ENCODE peak calls at places on chromosomes 12 and 14, in ten cellular contexts. One of them, this sample, is unnamed.

GRCh38 chr14:21070610-21071224 is 613 bp downstream of the ARHGEF40 start:
- DNase-seq in RWPE1: peak
- DNase-seq in AG10803: peak
- DNase-seq in IMR-90: peak
- DNase-seq in BE2C: peak
- DNase-seq in neural crest cell: peak
- DNase-seq in heart left ventricle: peak
- DNase-seq in lower leg skin: no peak
- DNase-seq in WERI-Rb-1: peak
- DNase-seq in CD8-positive, alpha-beta T cell: peak
- DNase-seq in this sample: peak

GRCh38 chr14:63504628-63505027 is 38.5 kb downstream of the PPP2R5E start:
- DNase-seq in WERI-Rb-1: no peak
- DNase-seq in BE2C: no peak
- DNase-seq in heart left ventricle: no peak
- DNase-seq in CD8-positive, alpha-beta T cell: no peak
- DNase-seq in RWPE1: no peak
- DNase-seq in lower leg skin: no peak
- DNase-seq in neural crest cell: no peak
- DNase-seq in AG10803: peak
- DNase-seq in IMR-90: peak
- DNase-seq in this sample: no peak

GRCh38 chr12:9792185-9792900 is 31.6 kb upstream of the CD69 start:
- DNase-seq in lower leg skin: no peak
- DNase-seq in AG10803: no peak
- DNase-seq in neural crest cell: no peak
- DNase-seq in IMR-90: no peak
- DNase-seq in heart left ventricle: no peak
- DNase-seq in WERI-Rb-1: no peak
- DNase-seq in RWPE1: no peak
- DNase-seq in BE2C: no peak
- DNase-seq in CD8-positive, alpha-beta T cell: no peak
- DNase-seq in this sample: no peak

GRCh38 chr14:30143617-30144016 is 216.0 kb upstream of the PRKD1 start:
- DNase-seq in lower leg skin: no peak
- DNase-seq in CD8-positive, alpha-beta T cell: no peak
- DNase-seq in WERI-Rb-1: no peak
- DNase-seq in RWPE1: no peak
- DNase-seq in heart left ventricle: no peak
- DNase-seq in AG10803: peak
- DNase-seq in neural crest cell: no peak
- DNase-seq in BE2C: no peak
- DNase-seq in IMR-90: peak
- DNase-seq in this sample: no peak

GRCh38 chr14:39406560-39406959 is 25.7 kb downstream of the FBXO33 start:
- DNase-seq in lower leg skin: no peak
- DNase-seq in WERI-Rb-1: no peak
- DNase-seq in AG10803: peak
- DNase-seq in heart left ventricle: no peak
- DNase-seq in neural crest cell: no peak
- DNase-seq in BE2C: no peak
- DNase-seq in IMR-90: no peak
- DNase-seq in RWPE1: no peak
- DNase-seq in CD8-positive, alpha-beta T cell: no peak
- DNase-seq in this sample: no peak

GRCh38 chr12:70919597-70920035 is 922 bp downstream of the PTPRR start:
- DNase-seq in neural crest cell: no peak
- DNase-seq in BE2C: peak
- DNase-seq in lower leg skin: no peak
- DNase-seq in WERI-Rb-1: no peak
- DNase-seq in IMR-90: no peak
- DNase-seq in AG10803: peak
- DNase-seq in heart left ventricle: no peak
- DNase-seq in CD8-positive, alpha-beta T cell: no peak
- DNase-seq in RWPE1: no peak
- DNase-seq in this sample: no peak

GRCh38 chr14:78933948-78934524 is 763.9 kb downstream of the NRXN3 start:
- DNase-seq in neural crest cell: peak
- DNase-seq in RWPE1: peak
- DNase-seq in AG10803: peak
- DNase-seq in heart left ventricle: no peak
- DNase-seq in lower leg skin: no peak
- DNase-seq in BE2C: no peak
- DNase-seq in WERI-Rb-1: no peak
- DNase-seq in IMR-90: peak
- DNase-seq in CD8-positive, alpha-beta T cell: no peak
- DNase-seq in this sample: no peak

GRCh38 chr14:101925152-101925551 is 39.2 kb upstream of the DYNC1H1 start:
- DNase-seq in RWPE1: no peak
- DNase-seq in IMR-90: no peak
- DNase-seq in lower leg skin: no peak
- DNase-seq in CD8-positive, alpha-beta T cell: no peak
- DNase-seq in BE2C: no peak
- DNase-seq in neural crest cell: no peak
- DNase-seq in AG10803: no peak
- DNase-seq in WERI-Rb-1: no peak
- DNase-seq in heart left ventricle: no peak
- DNase-seq in this sample: peak

GRCh38 chr14:77031680-77032482 is 3.4 kb upstream of the IRF2BPL start:
- DNase-seq in RWPE1: no peak
- DNase-seq in WERI-Rb-1: no peak
- DNase-seq in BE2C: no peak
- DNase-seq in IMR-90: peak
- DNase-seq in lower leg skin: no peak
- DNase-seq in AG10803: peak
- DNase-seq in CD8-positive, alpha-beta T cell: no peak
- DNase-seq in heart left ventricle: peak
- DNase-seq in neural crest cell: no peak
- DNase-seq in this sample: no peak

GRCh38 chr14:100369019-100369418 is 45.9 kb downstream of the SLC25A47 start:
- DNase-seq in AG10803: no peak
- DNase-seq in lower leg skin: no peak
- DNase-seq in RWPE1: no peak
- DNase-seq in BE2C: no peak
- DNase-seq in IMR-90: no peak
- DNase-seq in WERI-Rb-1: no peak
- DNase-seq in heart left ventricle: no peak
- DNase-seq in neural crest cell: no peak
- DNase-seq in CD8-positive, alpha-beta T cell: no peak
- DNase-seq in this sample: no peak

GRCh38 chr12:86787419-86787818 is 531.2 kb upstream of the MGAT4C start:
- DNase-seq in lower leg skin: no peak
- DNase-seq in WERI-Rb-1: no peak
- DNase-seq in RWPE1: no peak
- DNase-seq in CD8-positive, alpha-beta T cell: no peak
- DNase-seq in BE2C: no peak
- DNase-seq in heart left ventricle: no peak
- DNase-seq in neural crest cell: no peak
- DNase-seq in IMR-90: no peak
- DNase-seq in AG10803: no peak
- DNase-seq in this sample: no peak

GRCh38 chr14:35993512-35993960 is 167.4 kb downstream of the BRMS1L start:
- DNase-seq in AG10803: no peak
- DNase-seq in neural crest cell: no peak
- DNase-seq in heart left ventricle: no peak
- DNase-seq in CD8-positive, alpha-beta T cell: no peak
- DNase-seq in lower leg skin: no peak
- DNase-seq in BE2C: no peak
- DNase-seq in IMR-90: no peak
- DNase-seq in WERI-Rb-1: no peak
- DNase-seq in RWPE1: no peak
- DNase-seq in this sample: no peak

GRCh38 chr14:75702107-75702506 is 41.1 kb downstream of the TTLL5 start:
- DNase-seq in neural crest cell: no peak
- DNase-seq in BE2C: no peak
- DNase-seq in WERI-Rb-1: no peak
- DNase-seq in heart left ventricle: no peak
- DNase-seq in CD8-positive, alpha-beta T cell: no peak
- DNase-seq in IMR-90: no peak
- DNase-seq in AG10803: no peak
- DNase-seq in lower leg skin: no peak
- DNase-seq in RWPE1: no peak
- DNase-seq in this sample: no peak

GRCh38 chr12:109469516-109469915 is 7.6 kb downstream of the KCTD10 start:
- DNase-seq in CD8-positive, alpha-beta T cell: no peak
- DNase-seq in RWPE1: no peak
- DNase-seq in WERI-Rb-1: no peak
- DNase-seq in AG10803: peak
- DNase-seq in lower leg skin: no peak
- DNase-seq in heart left ventricle: no peak
- DNase-seq in IMR-90: peak
- DNase-seq in neural crest cell: no peak
- DNase-seq in BE2C: no peak
- DNase-seq in this sample: no peak

GRCh38 chr14:58297762-58298476 is 436 bp upstream of the ARID4A start:
- DNase-seq in AG10803: peak
- DNase-seq in WERI-Rb-1: peak
- DNase-seq in neural crest cell: peak
- DNase-seq in lower leg skin: peak
- DNase-seq in IMR-90: peak
- DNase-seq in CD8-positive, alpha-beta T cell: peak
- DNase-seq in RWPE1: peak
- DNase-seq in heart left ventricle: peak
- DNase-seq in BE2C: peak
- DNase-seq in this sample: peak

GRCh38 chr12:106205208-106206069 is 42.4 kb downstream of the CKAP4 start:
- DNase-seq in lower leg skin: no peak
- DNase-seq in IMR-90: no peak
- DNase-seq in RWPE1: no peak
- DNase-seq in BE2C: peak
- DNase-seq in AG10803: peak
- DNase-seq in WERI-Rb-1: peak
- DNase-seq in CD8-positive, alpha-beta T cell: no peak
- DNase-seq in heart left ventricle: peak
- DNase-seq in neural crest cell: no peak
- DNase-seq in this sample: peak
- TF ChIP-seq CTCF in lower leg skin: no peak
- TF ChIP-seq CTCF in IMR-90: peak
- TF ChIP-seq CTCF in RWPE1: no peak
- TF ChIP-seq CTCF in BE2C: peak
- TF ChIP-seq CTCF in AG10803: peak
- TF ChIP-seq CTCF in WERI-Rb-1: peak
- TF ChIP-seq CTCF in CD8-positive, alpha-beta T cell: no peak
- TF ChIP-seq CTCF in heart left ventricle: peak
- TF ChIP-seq CTCF in neural crest cell: no peak
- TF ChIP-seq CTCF in this sample: no peak

GRCh38 chr12:66942741-66943465 is 264.0 kb upstream of the GRIP1 start:
- DNase-seq in heart left ventricle: no peak
- DNase-seq in lower leg skin: no peak
- DNase-seq in RWPE1: no peak
- DNase-seq in IMR-90: no peak
- DNase-seq in AG10803: no peak
- DNase-seq in WERI-Rb-1: peak
- DNase-seq in CD8-positive, alpha-beta T cell: no peak
- DNase-seq in BE2C: no peak
- DNase-seq in neural crest cell: no peak
- DNase-seq in this sample: no peak
- TF ChIP-seq CTCF in heart left ventricle: no peak
- TF ChIP-seq CTCF in lower leg skin: no peak
- TF ChIP-seq CTCF in RWPE1: no peak
- TF ChIP-seq CTCF in IMR-90: no peak
- TF ChIP-seq CTCF in AG10803: no peak
- TF ChIP-seq CTCF in WERI-Rb-1: peak
- TF ChIP-seq CTCF in CD8-positive, alpha-beta T cell: no peak
- TF ChIP-seq CTCF in BE2C: peak
- TF ChIP-seq CTCF in neural crest cell: peak
- TF ChIP-seq CTCF in this sample: no peak

DNA sequence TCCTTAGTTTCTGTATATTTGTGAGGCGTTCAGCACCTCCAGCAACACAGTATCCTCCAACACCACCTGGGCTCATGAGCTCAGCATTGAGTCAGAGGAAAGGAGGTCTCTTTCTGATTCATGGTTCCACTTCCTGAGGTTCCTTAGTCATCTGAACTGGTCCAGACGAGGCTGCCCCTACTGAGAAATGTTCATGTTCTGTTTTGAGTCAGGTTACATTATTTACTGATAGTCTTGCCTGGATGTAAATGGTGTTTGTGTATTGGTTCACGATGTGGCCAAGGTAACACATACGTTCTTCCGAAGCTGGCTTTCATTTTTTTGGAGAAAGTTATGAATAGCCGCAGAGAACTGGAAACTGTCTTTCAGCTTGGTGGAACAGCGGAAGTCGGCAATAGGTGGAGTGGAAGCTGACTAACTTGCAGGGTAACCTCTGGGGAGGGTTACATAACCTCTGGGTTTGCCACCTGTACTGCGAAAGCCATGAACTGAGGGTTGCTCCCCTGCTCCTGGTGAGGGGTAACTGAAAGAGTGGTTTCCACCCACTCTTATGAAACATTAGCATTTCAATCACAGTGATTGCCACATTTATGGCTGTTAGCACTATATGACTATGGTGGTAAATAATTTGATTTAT is 42.2 kb upstream of the MANSC4 start:
- DNase-seq in CD8-positive, alpha-beta T cell: peak
- DNase-seq in BE2C: no peak
- DNase-seq in heart left ventricle: no peak
- DNase-seq in neural crest cell: no peak
- DNase-seq in WERI-Rb-1: no peak
- DNase-seq in AG10803: peak
- DNase-seq in lower leg skin: no peak
- DNase-seq in RWPE1: peak
- DNase-seq in IMR-90: peak
- DNase-seq in this sample: no peak
- TF ChIP-seq CTCF in CD8-positive, alpha-beta T cell: no peak
- TF ChIP-seq CTCF in BE2C: no peak
- TF ChIP-seq CTCF in heart left ventricle: no peak
- TF ChIP-seq CTCF in neural crest cell: no peak
- TF ChIP-seq CTCF in WERI-Rb-1: no peak
- TF ChIP-seq CTCF in AG10803: no peak
- TF ChIP-seq CTCF in lower leg skin: no peak
- TF ChIP-seq CTCF in RWPE1: no peak
- TF ChIP-seq CTCF in IMR-90: no peak
- TF ChIP-seq CTCF in this sample: no peak

DNA sequence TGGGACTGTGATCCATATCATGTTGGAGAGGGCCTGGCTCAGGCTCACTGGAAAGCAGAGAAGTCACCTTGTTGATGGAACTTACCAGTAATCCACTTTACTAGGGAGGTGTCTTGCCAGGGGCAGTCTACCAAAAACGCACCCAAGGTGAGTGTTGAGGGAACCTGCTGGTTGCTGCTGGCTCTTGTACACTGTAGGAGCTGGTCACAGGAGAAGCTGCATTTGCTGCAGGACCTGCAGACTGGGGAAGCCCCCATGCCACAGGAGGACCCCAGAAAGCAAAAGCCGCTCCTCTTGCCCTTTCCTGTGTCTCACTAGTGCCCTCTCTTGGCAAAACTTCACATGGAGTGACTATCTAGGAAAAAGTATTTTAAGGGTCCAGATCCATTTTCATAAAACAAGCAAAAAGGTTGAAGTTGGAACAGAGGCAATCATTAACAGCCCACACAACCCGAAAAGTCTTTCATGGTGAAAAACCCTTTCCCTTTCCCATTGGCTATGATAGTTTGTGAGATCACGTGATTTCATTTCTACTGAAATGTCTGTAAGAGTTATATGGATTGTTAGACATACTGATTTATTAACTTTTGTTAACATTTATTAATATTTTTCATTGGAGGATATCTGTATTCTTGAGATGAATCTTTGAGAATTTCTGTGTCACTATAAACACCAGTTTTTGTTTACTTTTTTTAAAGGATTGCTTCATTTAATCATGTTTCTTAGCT is 59.2 kb downstream of the RASSF8 start:
- DNase-seq in WERI-Rb-1: peak
- DNase-seq in IMR-90: peak
- DNase-seq in neural crest cell: peak
- DNase-seq in heart left ventricle: peak
- DNase-seq in CD8-positive, alpha-beta T cell: no peak
- DNase-seq in lower leg skin: no peak
- DNase-seq in AG10803: no peak
- DNase-seq in RWPE1: no peak
- DNase-seq in BE2C: peak
- DNase-seq in this sample: peak
- TF ChIP-seq CTCF in WERI-Rb-1: peak
- TF ChIP-seq CTCF in IMR-90: peak
- TF ChIP-seq CTCF in neural crest cell: peak
- TF ChIP-seq CTCF in heart left ventricle: peak
- TF ChIP-seq CTCF in CD8-positive, alpha-beta T cell: no peak
- TF ChIP-seq CTCF in lower leg skin: no peak
- TF ChIP-seq CTCF in AG10803: peak
- TF ChIP-seq CTCF in RWPE1: no peak
- TF ChIP-seq CTCF in BE2C: peak
- TF ChIP-seq CTCF in this sample: peak

This sample was measured in upper lobe of left lung.